ENCODE peak calls at places on chromosomes 11 and 22, in eight cellular contexts. B, V, T, I, G, Z, X and E are unnamed samples.
A peak's percentile ranks its signal among the peaks of the same experiment; 100 is the strongest.

GRCh38 chr22:36303874-36304273 is 50.9 kb downstream of the APOL1 start:
- DNase-seq in G (no peak), B (no peak), I (peak; percentile 28), Z (no peak), X (no peak), T (no peak), V (no peak), E (no peak)

GRCh38 chr11:134024420-134025085 is 44.3 kb upstream of the JAM3 start:
- DNase-seq in V (no peak), I (peak; percentile 89), G (no peak), X (no peak), B (peak; percentile 29), Z (no peak), T (no peak), E (no peak)

GRCh38 chr22:45164217-45165123 is 745 bp downstream of the NUP50 start:
- DNase-seq in V (peak; percentile 68), G (peak; percentile 77), T (peak; percentile 3), B (peak; percentile 40), Z (no peak), X (peak; percentile 72), I (no peak), E (peak; percentile 68)

GRCh38 chr11:63913866-63914830 is 2.8 kb downstream of the RCOR2 start:
- DNase-seq in X (no peak), G (no peak), Z (no peak), B (no peak), I (no peak), V (no peak), T (no peak), E (no peak)

GRCh38 chr11:123251656-123252344 is 56.8 kb upstream of the CLMP start:
- DNase-seq in G (no peak), T (no peak), Z (no peak), V (no peak), I (peak; percentile 69), B (no peak), X (no peak), E (no peak)

GRCh38 chr11:100830978-100831732 is 144.1 kb downstream of the ARHGAP42 start:
- DNase-seq in Z (no peak), G (no peak), V (no peak), I (peak; percentile 52), X (no peak), T (no peak), B (no peak), E (no peak)

GRCh38 chr11:124301482-124301881 is 12.3 kb downstream of the OR8D1 start:
- DNase-seq in V (no peak), X (no peak), B (no peak), Z (no peak), G (no peak), I (peak; percentile 73), T (no peak), E (no peak)

GRCh38 chr11:126137146-126137545 is 74.3 kb downstream of the RPUSD4 start:
- DNase-seq in Z (no peak), V (no peak), G (no peak), I (no peak), B (no peak), X (no peak), T (no peak), E (no peak)

GRCh38 chr11:43579919-43580276 is 100.6 kb upstream of the HSD17B12 start:
- DNase-seq in X (no peak), G (no peak), I (no peak), Z (no peak), V (peak; percentile 36), T (no peak), B (no peak), E (no peak)

GRCh38 chr11:31246451-31247165 is 122.9 kb downstream of the DCDC1 start:
- DNase-seq in V (no peak), X (no peak), I (peak; percentile 65), G (no peak), T (no peak), Z (no peak), B (no peak), E (no peak)

GRCh38 chr11:76087749-76088148 is 118.6 kb downstream of the WNT11 start:
- DNase-seq in I (no peak), X (no peak), Z (no peak), G (no peak), V (no peak), T (no peak), B (no peak), E (no peak)

GRCh38 chr11:92867913-92868619 is 101.4 kb upstream of the MTNR1B start:
- DNase-seq in I (no peak), B (no peak), T (no peak), Z (no peak), X (no peak), G (no peak), V (no peak), E (no peak)

GRCh38 chr22:40746428-40747220 is 67.3 kb downstream of the MCHR1 start:
- DNase-seq in G (no peak), T (no peak), V (no peak), X (no peak), I (no peak), B (no peak), Z (no peak), E (no peak)

GRCh38 chr11:20162824-20163777 is 2.8 kb upstream of the DBX1 start:
- DNase-seq in G (no peak), X (peak; percentile 79), B (peak; percentile 47), I (no peak), V (peak; percentile 85), Z (no peak), T (no peak), E (peak; percentile 36)

GRCh38 chr11:117669062-117669461 is 128.0 kb downstream of the DSCAML1 start:
- DNase-seq in T (no peak), G (no peak), Z (no peak), V (no peak), B (no peak), I (no peak), X (no peak), E (no peak)

GRCh38 chr22:37328017-37328416 is 45.7 kb downstream of the CYTH4 start:
- DNase-seq in V (no peak), Z (no peak), X (no peak), I (peak; percentile 77), G (no peak), T (no peak), B (no peak), E (no peak)

GRCh38 chr11:46593550-46594382 is at the start of gene AMBRA1:
- DNase-seq in B (peak; percentile 95), Z (peak; percentile 93), I (peak; percentile 92), T (peak; percentile 80), X (peak; percentile 87), G (peak; percentile 90), V (peak; percentile 95), E (peak; percentile 89)

GRCh38 chr11:85821636-85822035 is 10.7 kb upstream of the SYTL2 start:
- DNase-seq in T (no peak), B (peak; percentile 27), X (no peak), Z (no peak), I (peak; percentile 66), G (no peak), V (no peak), E (no peak)

GRCh38 chr11:96426356-96427103 is 36.7 kb downstream of the JRKL start:
- DNase-seq in B (no peak), T (no peak), V (peak; percentile 63), I (peak; percentile 53), X (peak; percentile 19), G (no peak), Z (no peak), E (peak; percentile 45)

GRCh38 chr11:126115820-126116319 is 53.2 kb upstream of the CDON start:
- DNase-seq in G (peak; percentile 84), V (peak; percentile 42), Z (peak; percentile 70), I (peak; percentile 71), B (no peak), T (no peak), X (peak; percentile 38), E (no peak)

GRCh38 chr22:45009881-45010531 is at the start of gene PHF21B:
- DNase-seq in Z (no peak), G (no peak), V (peak; percentile 97), I (no peak), X (peak; percentile 92), T (peak; percentile 80), B (peak; percentile 51), E (peak; percentile 73)

GRCh38 chr22:38944653-38945052 is 12.8 kb upstream of the APOBEC3A start:
- DNase-seq in G (peak; percentile 28), T (no peak), B (no peak), Z (no peak), V (no peak), X (no peak), I (no peak), E (no peak)

GRCh38 chr22:29224121-29224858 is 18.6 kb downstream of the EMID1 start:
- DNase-seq in V (no peak), X (no peak), I (no peak), T (no peak), B (no peak), G (peak; percentile 76), Z (no peak), E (no peak)

GRCh38 chr22:41369089-41369745 is 12.5 kb upstream of the TEF start:
- DNase-seq in T (no peak), V (no peak), I (no peak), Z (no peak), X (no peak), G (no peak), B (no peak), E (no peak)

GRCh38 chr11:10293423-10294288 is at the start of gene SBF2:
- DNase-seq in T (peak; percentile 75), V (peak; percentile 97), G (peak; percentile 93), Z (peak; percentile 87), X (peak; percentile 93), B (peak; percentile 85), I (peak; percentile 84), E (peak; percentile 88)

GRCh38 chr22:31943976-31944699 is at the start of gene YWHAH:
- DNase-seq in I (peak; percentile 92), G (peak; percentile 98), X (peak; percentile 98), V (peak; percentile 99), Z (peak; percentile 94), B (peak; percentile 95), T (peak; percentile 97), E (peak; percentile 99)
- TF ChIP-seq CTCF in I (no peak), G (no peak), X (no peak), V (no peak), Z (no peak), B (no peak), T (no peak), E (no peak)

GRCh38 chr11:112584674-112585073 is 324.0 kb upstream of the PLET1 start:
- DNase-seq in Z (peak; percentile 71), B (peak; percentile 19), I (peak; percentile 25), V (peak; percentile 54), G (no peak), X (peak; percentile 18), T (no peak), E (no peak)
- TF ChIP-seq CTCF in Z (peak; percentile 81), B (no peak), I (peak; percentile 14), V (peak; percentile 54), G (no peak), X (peak; percentile 14), T (peak; percentile 40), E (no peak)

GRCh38 chr22:43110927-43111623 is 525 bp downstream of the BIK start:
- DNase-seq in G (peak; percentile 83), I (peak; percentile 50), B (peak; percentile 51), V (peak; percentile 58), Z (no peak), T (no peak), X (peak; percentile 26), E (peak; percentile 60)
- TF ChIP-seq CTCF in G (no peak), I (no peak), B (no peak), V (no peak), Z (no peak), T (no peak), X (no peak), E (no peak)

DNA sequence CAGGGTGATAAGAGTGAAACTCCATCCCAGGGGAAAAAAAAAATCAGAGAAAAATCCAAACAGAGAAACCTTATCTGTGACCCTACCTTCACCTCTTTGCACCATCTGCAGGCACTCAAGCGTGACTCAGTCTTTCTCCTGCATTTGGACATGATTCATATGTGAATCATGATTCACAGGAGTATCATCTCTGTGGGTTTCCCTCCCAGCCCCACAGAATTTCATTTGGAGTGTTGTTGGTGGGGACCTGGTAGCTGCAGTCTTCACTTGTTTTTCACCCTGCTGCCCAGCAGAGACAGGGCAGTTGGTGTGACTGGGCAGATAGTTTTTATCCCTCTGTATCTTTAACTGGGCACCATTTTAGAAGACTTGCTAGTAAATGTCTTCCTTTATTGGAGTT is 75.7 kb downstream of the DEPDC5 start:
- DNase-seq in V (no peak), T (no peak), X (no peak), Z (no peak), G (no peak), B (peak; percentile 72), I (peak; percentile 93), E (peak; percentile 30)
- TF ChIP-seq CTCF in V (no peak), T (no peak), X (no peak), Z (no peak), G (no peak), B (no peak), I (no peak), E (no peak)